ENCODE peak calls at places on chromosomes 5 and 9, in four cellular contexts. D is tibial artery; T is CD4-positive, alpha-beta memory T cell; O is AG09309. W is an unnamed sample.

GRCh38 chr9:93255994-93256877 is 72.3 kb downstream of the WNK2 start:
- DNase-seq in O (no peak), D (peak), T (no peak), W (no peak)

GRCh38 chr9:78314953-78315870 is 18.3 kb downstream of the PSAT1 start:
- DNase-seq in O (no peak), D (peak), T (no peak), W (no peak)

GRCh38 chr9:85425153-85425611 is 316.6 kb downstream of the AGTPBP1 start:
- DNase-seq in T (no peak), O (peak), D (peak), W (no peak)

GRCh38 chr5:58330781-58331180 is 129.1 kb downstream of the PLK2 start:
- DNase-seq in D (no peak), T (no peak), O (no peak), W (no peak)

GRCh38 chr5:44697025-44697424 is 111.7 kb upstream of the MRPS30 start:
- DNase-seq in O (no peak), D (no peak), T (no peak), W (no peak)

GRCh38 chr5:119346404-119346803 is 9.4 kb upstream of the TNFAIP8 start:
- DNase-seq in D (no peak), T (no peak), O (no peak), W (no peak)

GRCh38 chr5:90182726-90183125 is 226.8 kb downstream of the CETN3 start:
- DNase-seq in D (no peak), O (no peak), T (no peak), W (no peak)

GRCh38 chr5:103469288-103470065 is 93.1 kb downstream of the NUDT12 start:
- DNase-seq in T (no peak), D (no peak), O (no peak), W (no peak)

GRCh38 chr5:93794954-93795353 is 53.6 kb upstream of the POU5F2 start:
- DNase-seq in O (no peak), D (no peak), T (no peak), W (no peak)

GRCh38 chr5:126359884-126360283 is 63.3 kb upstream of the GRAMD2B start:
- DNase-seq in T (no peak), D (no peak), O (no peak), W (no peak)

GRCh38 chr5:23303433-23303832 is 204.0 kb upstream of the PRDM9 start:
- DNase-seq in O (no peak), T (no peak), D (no peak), W (no peak)

GRCh38 chr9:79695531-79696218 is 123.9 kb downstream of the TLE4 start:
- DNase-seq in O (no peak), T (peak), D (no peak), W (no peak)

GRCh38 chr5:17061973-17062470 is 125.9 kb upstream of the MYO10 start:
- DNase-seq in T (no peak), O (no peak), D (no peak), W (no peak)

GRCh38 chr5:6745706-6746217 is 32.5 kb downstream of the TENT4A start:
- DNase-seq in D (no peak), T (peak), O (no peak), W (no peak)

GRCh38 chr9:128409998-128410397 is 10.7 kb upstream of the CERCAM start:
- DNase-seq in T (no peak), O (no peak), D (no peak), W (no peak)

GRCh38 chr5:143142596-143143435 is 260.7 kb downstream of the NR3C1 start:
- DNase-seq in O (peak), T (no peak), D (peak), W (no peak)

W was measured in activated effector memory CD4-positive, alpha-beta T cell treated with Interleukin-2 at 50 U/mL for 16 hours.